ENCODE peak calls at places on chromosomes 4 and X, in eight cellular contexts. G is ureter; F is H54; R is T follicular helper cell; Y is T-helper 17 cell; A is fibroblast of the conjunctiva; E is WTC11; M is stimulated activated CD4-positive, alpha-beta T cell treated with anti-CD3 and anti-CD28 coated beads, Interleukin-15, amount 100 ng/mL, for 24 hours. D is an unnamed sample.

GRCh38 chr4:3285558-3286334 is 7.1 kb upstream of the RGS12 start:
- DNase-seq in G (peak; percentile 40), F (no peak), R (no peak), Y (no peak), A (peak; percentile 24), E (peak; percentile 10), M (no peak), D (peak; percentile 85)

GRCh38 chr4:17376205-17376604 is 135.7 kb downstream of the QDPR start:
- DNase-seq in G (no peak), F (no peak), R (no peak), Y (no peak), A (no peak), E (no peak), M (no peak), D (no peak)

GRCh38 chrX:45472968-45473367 is 272.3 kb upstream of the DIPK2B start:
- DNase-seq in G (no peak), F (no peak), R (no peak), Y (no peak), A (no peak), E (no peak), M (no peak), D (no peak)

GRCh38 chr4:152512483-152512882 is 23.4 kb downstream of the FBXW7 start:
- DNase-seq in G (no peak), F (no peak), R (no peak), Y (no peak), A (no peak), E (no peak), M (no peak), D (no peak)

GRCh38 chr4:155564086-155564485 is 102.6 kb upstream of the GUCY1A1 start:
- DNase-seq in G (no peak), F (no peak), R (no peak), Y (no peak), A (no peak), E (no peak), M (no peak), D (no peak)

GRCh38 chr4:41057456-41057855 is 156.9 kb downstream of the APBB2 start:
- DNase-seq in G (no peak), F (no peak), R (no peak), Y (no peak), A (no peak), E (no peak), M (no peak), D (no peak)

GRCh38 chrX:130079824-130080406 is 30.4 kb downstream of the ELF4 start:
- DNase-seq in G (peak; percentile 56), F (peak; percentile 61), R (peak; percentile 33), Y (peak; percentile 31), A (peak; percentile 69), E (peak; percentile 52), M (peak; percentile 64), D (no peak)

GRCh38 chr4:8316251-8316771 is 46.8 kb downstream of the HTRA3 start:
- DNase-seq in G (peak; percentile 24), F (peak; percentile 22), R (no peak), Y (no peak), A (no peak), E (no peak), M (no peak), D (peak; percentile 52)

GRCh38 chr4:152045781-152046571 is 285.2 kb upstream of the GATB start:
- DNase-seq in G (peak; percentile 53), F (no peak), R (no peak), Y (no peak), A (no peak), E (peak; percentile 94), M (peak; percentile 36), D (no peak)

GRCh38 chr4:176902710-176903323 is 110.1 kb upstream of the VEGFC start:
- DNase-seq in G (no peak), F (no peak), R (no peak), Y (no peak), A (peak; percentile 17), E (no peak), M (no peak), D (no peak)

GRCh38 chr4:56979674-56980073 is 978 bp downstream of the POLR2B start:
- DNase-seq in G (no peak), F (no peak), R (no peak), Y (no peak), A (no peak), E (no peak), M (peak; percentile 67), D (no peak)

GRCh38 chr4:47465008-47465407 is 1.5 kb upstream of the COMMD8 start:
- DNase-seq in G (no peak), F (no peak), R (no peak), Y (no peak), A (no peak), E (no peak), M (no peak), D (no peak)

GRCh38 chr4:89316931-89317366 is 9.3 kb upstream of the GPRIN3 start:
- DNase-seq in G (no peak), F (no peak), R (no peak), Y (peak; percentile 23), A (no peak), E (no peak), M (no peak), D (no peak)

GRCh38 chrX:40402771-40403533 is 177.8 kb upstream of the ATP6AP2 start:
- DNase-seq in G (peak; percentile 60), F (no peak), R (no peak), Y (no peak), A (peak; percentile 6), E (no peak), M (peak; percentile 8), D (no peak)

GRCh38 chr4:150280081-150280950 is 202.1 kb downstream of the DCLK2 start:
- DNase-seq in G (no peak), F (peak; percentile 21), R (no peak), Y (no peak), A (peak; percentile 26), E (no peak), M (no peak), D (no peak)

GRCh38 chr4:175422331-175422730 is 389.7 kb downstream of the GPM6A start:
- DNase-seq in G (no peak), F (no peak), R (no peak), Y (no peak), A (no peak), E (no peak), M (no peak), D (no peak)

GRCh38 chr4:151865327-151865726 is 104.5 kb upstream of the GATB start:
- DNase-seq in G (peak; percentile 47), F (no peak), R (no peak), Y (no peak), A (no peak), E (no peak), M (no peak), D (peak; percentile 82)

GRCh38 chrX:15911729-15912550 is 57.3 kb upstream of the AP1S2 start:
- DNase-seq in G (no peak), F (no peak), R (no peak), Y (no peak), A (no peak), E (no peak), M (no peak), D (no peak)

GRCh38 chrX:134636859-134637258 is 21.4 kb downstream of the PLAC1 start:
- DNase-seq in G (no peak), F (no peak), R (no peak), Y (no peak), A (peak; percentile 67), E (no peak), M (no peak), D (no peak)

GRCh38 chrX:16479206-16479869 is 170.6 kb upstream of the S100G start:
- DNase-seq in G (no peak), F (no peak), R (no peak), Y (no peak), A (no peak), E (no peak), M (no peak), D (no peak)

GRCh38 chr4:100738388-100739165 is 220.8 kb upstream of the EMCN start:
- DNase-seq in G (peak; percentile 67), F (peak; percentile 19), R (no peak), Y (no peak), A (peak; percentile 94), E (no peak), M (no peak), D (no peak)

GRCh38 chr4:89753601-89754066 is 83.3 kb downstream of the SNCA start:
- DNase-seq in G (no peak), F (no peak), R (no peak), Y (no peak), A (peak; percentile 97), E (no peak), M (no peak), D (no peak)

GRCh38 chr4:75841641-75842520 is 60.4 kb downstream of the PPEF2 start:
- DNase-seq in G (no peak), F (no peak), R (no peak), Y (no peak), A (no peak), E (no peak), M (no peak), D (no peak)